ENCODE peak calls at places on chromosome 14, in nine cellular contexts. P is activated CD4-positive, CD25-positive, alpha-beta regulatory T cell treated with anti-CD3 and anti-CD28 coated beads, Interleukin-2, amount 50 U/mL, for 72 hours; W is uterus; X is activated CD8-positive, alpha-beta memory T cell treated with anti-CD3 and anti-CD28 coated beads, Interleukin-2, amount 10 ng/mL, durations not matched to agents 7 days and 5 days; A is epithelial cell of esophagus; U is effector memory CD8-positive, alpha-beta T cell; Y is body of pancreas; T is GM20000; D is activated CD4-positive, alpha-beta T cell treated with anti-CD3 and anti-CD28 coated beads for 4 hours. S is an unnamed sample.

GRCh38 chr14:61202124-61202523 is 79.0 kb downstream of the TMEM30B start:
- DNase-seq in Y (no peak), D (no peak), P (no peak), W (no peak), T (no peak), U (no peak), X (no peak), A (no peak), S (no peak)

GRCh38 chr14:101005447-101005846 is 101.9 kb upstream of the RTL1 start:
- DNase-seq in D (no peak), A (no peak), X (no peak), W (no peak), T (peak), P (no peak), Y (no peak), U (no peak), S (peak)

GRCh38 chr14:26859483-26859882 is 261.6 kb upstream of the NOVA1 start:
- DNase-seq in U (no peak), A (no peak), P (no peak), X (no peak), W (no peak), T (no peak), D (no peak), Y (no peak), S (no peak)

GRCh38 chr14:24080888-24081738 is 9.8 kb downstream of the CPNE6 start:
- DNase-seq in D (peak), P (peak), Y (peak), X (peak), A (peak), T (peak), U (peak), W (peak), S (peak)

GRCh38 chr14:79465651-79466050 is 745.7 kb downstream of the DIO2 start:
- DNase-seq in T (no peak), Y (no peak), D (no peak), U (no peak), P (no peak), X (no peak), A (no peak), W (no peak), S (no peak)

GRCh38 chr14:50704454-50705010 is 36.4 kb upstream of the SAV1 start:
- DNase-seq in W (no peak), Y (no peak), U (no peak), D (no peak), T (no peak), A (no peak), X (no peak), P (no peak), S (no peak)

GRCh38 chr14:59687663-59688062 is 111.1 kb upstream of the CCDC175 start:
- DNase-seq in X (no peak), W (no peak), Y (no peak), P (no peak), A (peak), U (no peak), T (no peak), D (no peak), S (no peak)

GRCh38 chr14:77028384-77029246 is at the start of gene IRF2BPL:
- DNase-seq in X (peak), P (peak), A (peak), W (peak), Y (peak), U (peak), T (peak), D (peak), S (peak)

GRCh38 chr14:69553221-69553620 is 21.4 kb downstream of the CCDC177 start:
- DNase-seq in D (no peak), P (no peak), Y (no peak), X (no peak), U (no peak), T (no peak), A (peak), W (no peak), S (no peak)

GRCh38 chr14:75335588-75335987 is 57.0 kb downstream of the FOS start:
- DNase-seq in Y (no peak), P (no peak), T (no peak), X (no peak), D (no peak), W (no peak), A (no peak), U (no peak), S (no peak)

GRCh38 chr14:64683264-64683663 is 21.0 kb upstream of the PLEKHG3 start:
- DNase-seq in W (no peak), D (no peak), X (no peak), U (no peak), P (no peak), A (no peak), Y (no peak), T (no peak), S (no peak)

GRCh38 chr14:60848066-60848465 is 113.5 kb downstream of the MNAT1 start:
- DNase-seq in U (no peak), W (no peak), Y (no peak), T (no peak), D (no peak), X (no peak), P (no peak), A (no peak), S (no peak)

GRCh38 chr14:37585101-37585479 is 10.0 kb downstream of the FOXA1 start:
- DNase-seq in U (no peak), P (no peak), D (no peak), T (no peak), W (no peak), X (no peak), A (peak), Y (no peak), S (no peak)

GRCh38 chr14:60565211-60565610 is 56.3 kb downstream of the SIX6 start:
- DNase-seq in W (no peak), Y (no peak), A (peak), T (no peak), X (no peak), P (no peak), D (no peak), U (no peak), S (no peak)

S was measured in heart right ventricle.